ENCODE peak calls at places on chromosomes 6 and 20, in eight cellular contexts. One of them, this sample, is unnamed. For H3K9me3, the result is how much of the 10 kb centered on the place peaks cover.

GRCh38 chr6:119985952-119986736 is 636.6 kb upstream of the MAN1A1 start:
- DNase-seq in upper lobe of right lung: no peak
- DNase-seq in neural progenitor cell: no peak
- DNase-seq in spleen: peak
- DNase-seq in psoas muscle: no peak
- DNase-seq in ascending aorta: no peak
- DNase-seq in CD4-positive, alpha-beta T cell: no peak
- DNase-seq in WERI-Rb-1: no peak
- DNase-seq in this sample: no peak

GRCh38 chr6:163750436-163751031 is 336.0 kb downstream of the QKI start:
- DNase-seq in upper lobe of right lung: no peak
- DNase-seq in neural progenitor cell: no peak
- DNase-seq in spleen: no peak
- DNase-seq in psoas muscle: no peak
- DNase-seq in ascending aorta: no peak
- DNase-seq in CD4-positive, alpha-beta T cell: no peak
- DNase-seq in WERI-Rb-1: no peak
- DNase-seq in this sample: no peak

GRCh38 chr6:2221724-2222274 is 23.6 kb downstream of the GMDS start:
- DNase-seq in upper lobe of right lung: no peak
- DNase-seq in neural progenitor cell: no peak
- DNase-seq in spleen: no peak
- DNase-seq in psoas muscle: no peak
- DNase-seq in ascending aorta: no peak
- DNase-seq in CD4-positive, alpha-beta T cell: no peak
- DNase-seq in WERI-Rb-1: no peak
- DNase-seq in this sample: no peak

GRCh38 chr6:134176283-134176975 is 124.0 kb upstream of the SLC2A12 start:
- DNase-seq in upper lobe of right lung: peak
- DNase-seq in neural progenitor cell: peak
- DNase-seq in spleen: peak
- DNase-seq in psoas muscle: peak
- DNase-seq in ascending aorta: peak
- DNase-seq in CD4-positive, alpha-beta T cell: no peak
- DNase-seq in WERI-Rb-1: peak
- DNase-seq in this sample: peak

GRCh38 chr6:4853782-4854511 is 77.7 kb downstream of the CDYL start:
- DNase-seq in upper lobe of right lung: no peak
- DNase-seq in neural progenitor cell: no peak
- DNase-seq in spleen: no peak
- DNase-seq in psoas muscle: no peak
- DNase-seq in ascending aorta: no peak
- DNase-seq in CD4-positive, alpha-beta T cell: no peak
- DNase-seq in WERI-Rb-1: no peak
- DNase-seq in this sample: no peak

GRCh38 chr6:54019860-54020259 is 91.4 kb upstream of the MLIP start:
- DNase-seq in upper lobe of right lung: no peak
- DNase-seq in neural progenitor cell: no peak
- DNase-seq in spleen: no peak
- DNase-seq in psoas muscle: no peak
- DNase-seq in ascending aorta: no peak
- DNase-seq in CD4-positive, alpha-beta T cell: no peak
- DNase-seq in WERI-Rb-1: no peak
- DNase-seq in this sample: no peak

GRCh38 chr6:50825375-50826036 is 6.8 kb downstream of the TFAP2B start:
- DNase-seq in upper lobe of right lung: no peak
- DNase-seq in neural progenitor cell: no peak
- DNase-seq in spleen: no peak
- DNase-seq in psoas muscle: no peak
- DNase-seq in ascending aorta: no peak
- DNase-seq in CD4-positive, alpha-beta T cell: no peak
- DNase-seq in WERI-Rb-1: no peak
- DNase-seq in this sample: no peak

GRCh38 chr6:114194362-114195343 is 148.2 kb downstream of the HS3ST5 start:
- DNase-seq in upper lobe of right lung: no peak
- DNase-seq in neural progenitor cell: no peak
- DNase-seq in spleen: no peak
- DNase-seq in psoas muscle: peak
- DNase-seq in ascending aorta: no peak
- DNase-seq in CD4-positive, alpha-beta T cell: no peak
- DNase-seq in WERI-Rb-1: no peak
- DNase-seq in this sample: no peak

GRCh38 chr6:56683882-56684281 is 41.2 kb upstream of the DST start:
- DNase-seq in upper lobe of right lung: no peak
- DNase-seq in neural progenitor cell: no peak
- DNase-seq in spleen: no peak
- DNase-seq in psoas muscle: no peak
- DNase-seq in ascending aorta: peak
- DNase-seq in CD4-positive, alpha-beta T cell: no peak
- DNase-seq in WERI-Rb-1: no peak
- DNase-seq in this sample: peak

GRCh38 chr6:141077355-141078333 is 1055.1 kb upstream of the GJE1 start:
- DNase-seq in upper lobe of right lung: no peak
- DNase-seq in neural progenitor cell: peak
- DNase-seq in spleen: no peak
- DNase-seq in psoas muscle: no peak
- DNase-seq in ascending aorta: no peak
- DNase-seq in CD4-positive, alpha-beta T cell: no peak
- DNase-seq in WERI-Rb-1: peak
- DNase-seq in this sample: no peak

GRCh38 chr6:165566088-165566828 is 96.8 kb downstream of the PDE10A start:
- DNase-seq in upper lobe of right lung: no peak
- DNase-seq in neural progenitor cell: no peak
- DNase-seq in spleen: no peak
- DNase-seq in psoas muscle: no peak
- DNase-seq in ascending aorta: no peak
- DNase-seq in CD4-positive, alpha-beta T cell: no peak
- DNase-seq in WERI-Rb-1: no peak
- DNase-seq in this sample: no peak
- H3K9me3 ChIP-seq in upper lobe of right lung: under half
- H3K9me3 ChIP-seq in neural progenitor cell: under half
- H3K9me3 ChIP-seq in spleen: under half
- H3K9me3 ChIP-seq in psoas muscle: under half
- H3K9me3 ChIP-seq in ascending aorta: under half
- H3K9me3 ChIP-seq in CD4-positive, alpha-beta T cell: under half
- H3K9me3 ChIP-seq in WERI-Rb-1: under half
- H3K9me3 ChIP-seq in this sample: under half

GRCh38 chr6:112252571-112253504 is 1.5 kb downstream of the LAMA4 start:
- DNase-seq in upper lobe of right lung: no peak
- DNase-seq in neural progenitor cell: no peak
- DNase-seq in spleen: no peak
- DNase-seq in psoas muscle: no peak
- DNase-seq in ascending aorta: no peak
- DNase-seq in CD4-positive, alpha-beta T cell: no peak
- DNase-seq in WERI-Rb-1: no peak
- DNase-seq in this sample: no peak
- H3K27ac ChIP-seq in upper lobe of right lung: peak
- H3K27ac ChIP-seq in neural progenitor cell: no peak
- H3K27ac ChIP-seq in spleen: no peak
- H3K27ac ChIP-seq in psoas muscle: peak
- H3K27ac ChIP-seq in ascending aorta: peak
- H3K27ac ChIP-seq in CD4-positive, alpha-beta T cell: no peak
- H3K27ac ChIP-seq in WERI-Rb-1: no peak
- H3K27ac ChIP-seq in this sample: peak

DNA sequence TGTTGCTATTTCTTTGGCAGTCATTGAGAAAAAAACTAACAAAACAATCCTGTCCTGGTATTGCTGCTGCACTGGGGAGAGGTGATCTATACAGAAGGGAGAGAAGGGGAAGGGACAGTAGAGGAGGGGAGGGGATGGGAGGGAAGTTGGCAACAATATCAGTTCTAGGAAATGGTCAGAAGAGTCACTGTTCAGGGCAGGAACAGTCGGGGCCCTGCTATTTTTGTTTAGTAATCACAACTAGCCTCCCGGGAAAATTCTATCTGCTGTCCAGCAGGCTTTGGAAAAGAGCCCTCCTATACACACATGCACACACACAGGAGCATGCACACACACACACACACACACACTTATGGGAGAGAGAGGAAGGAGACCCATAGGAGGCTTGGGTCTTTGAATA is 142.3 kb upstream of the CARMIL1 start:
- DNase-seq in upper lobe of right lung: no peak
- DNase-seq in neural progenitor cell: no peak
- DNase-seq in spleen: no peak
- DNase-seq in psoas muscle: no peak
- DNase-seq in ascending aorta: no peak
- DNase-seq in CD4-positive, alpha-beta T cell: no peak
- DNase-seq in WERI-Rb-1: no peak
- DNase-seq in this sample: no peak
- H3K9me3 ChIP-seq in upper lobe of right lung: under half
- H3K9me3 ChIP-seq in neural progenitor cell: under half
- H3K9me3 ChIP-seq in spleen: under half
- H3K9me3 ChIP-seq in psoas muscle: under half
- H3K9me3 ChIP-seq in ascending aorta: under half
- H3K9me3 ChIP-seq in CD4-positive, alpha-beta T cell: under half
- H3K9me3 ChIP-seq in WERI-Rb-1: under half
- H3K9me3 ChIP-seq in this sample: under half

GRCh38 chr20:10863337-10864060 is 189.7 kb upstream of the JAG1 start:
- DNase-seq in upper lobe of right lung: no peak
- DNase-seq in neural progenitor cell: no peak
- DNase-seq in spleen: no peak
- DNase-seq in psoas muscle: no peak
- DNase-seq in ascending aorta: no peak
- DNase-seq in CD4-positive, alpha-beta T cell: no peak
- DNase-seq in WERI-Rb-1: no peak
- DNase-seq in this sample: no peak

GRCh38 chr20:10861086-10861485 is 187.3 kb upstream of the JAG1 start:
- DNase-seq in upper lobe of right lung: no peak
- DNase-seq in neural progenitor cell: no peak
- DNase-seq in spleen: no peak
- DNase-seq in psoas muscle: no peak
- DNase-seq in ascending aorta: no peak
- DNase-seq in CD4-positive, alpha-beta T cell: no peak
- DNase-seq in WERI-Rb-1: no peak
- DNase-seq in this sample: no peak

GRCh38 chr20:10868299-10868698 is 194.5 kb upstream of the JAG1 start:
- DNase-seq in upper lobe of right lung: no peak
- DNase-seq in neural progenitor cell: no peak
- DNase-seq in spleen: no peak
- DNase-seq in psoas muscle: no peak
- DNase-seq in ascending aorta: no peak
- DNase-seq in CD4-positive, alpha-beta T cell: no peak
- DNase-seq in WERI-Rb-1: no peak
- DNase-seq in this sample: no peak

GRCh38 chr20:10861619-10862018 is 187.8 kb upstream of the JAG1 start:
- DNase-seq in upper lobe of right lung: no peak
- DNase-seq in neural progenitor cell: no peak
- DNase-seq in spleen: no peak
- DNase-seq in psoas muscle: no peak
- DNase-seq in ascending aorta: no peak
- DNase-seq in CD4-positive, alpha-beta T cell: no peak
- DNase-seq in WERI-Rb-1: no peak
- DNase-seq in this sample: no peak

GRCh38 chr20:10864076-10864672 is 190.4 kb upstream of the JAG1 start:
- DNase-seq in upper lobe of right lung: peak
- DNase-seq in neural progenitor cell: no peak
- DNase-seq in spleen: no peak
- DNase-seq in psoas muscle: no peak
- DNase-seq in ascending aorta: no peak
- DNase-seq in CD4-positive, alpha-beta T cell: no peak
- DNase-seq in WERI-Rb-1: no peak
- DNase-seq in this sample: no peak
- H3K27ac ChIP-seq in upper lobe of right lung: no peak
- H3K27ac ChIP-seq in neural progenitor cell: no peak
- H3K27ac ChIP-seq in spleen: peak
- H3K27ac ChIP-seq in psoas muscle: peak
- H3K27ac ChIP-seq in ascending aorta: peak
- H3K27ac ChIP-seq in CD4-positive, alpha-beta T cell: no peak
- H3K27ac ChIP-seq in WERI-Rb-1: no peak
- H3K27ac ChIP-seq in this sample: peak

DNA sequence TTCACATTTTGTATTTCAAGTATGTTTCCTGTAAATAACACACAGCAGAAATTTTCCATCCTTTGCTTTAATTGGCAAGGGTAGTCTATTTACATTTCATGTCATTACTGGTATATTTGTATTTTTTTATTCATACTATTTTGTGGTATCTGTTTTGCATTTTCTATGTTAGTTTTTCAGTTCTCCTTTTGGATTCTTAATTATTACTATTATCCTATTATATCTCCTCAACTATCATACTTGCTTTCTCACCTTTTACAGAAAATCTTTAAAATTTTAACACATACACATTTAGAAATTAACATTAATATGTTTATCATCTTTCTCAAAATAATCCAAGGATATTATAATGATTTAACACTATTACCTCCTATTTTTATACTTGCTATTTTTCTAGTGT is 918.3 kb upstream of the MAP3K7 start:
- DNase-seq in upper lobe of right lung: no peak
- DNase-seq in neural progenitor cell: no peak
- DNase-seq in spleen: no peak
- DNase-seq in psoas muscle: no peak
- DNase-seq in ascending aorta: no peak
- DNase-seq in CD4-positive, alpha-beta T cell: no peak
- DNase-seq in WERI-Rb-1: no peak
- DNase-seq in this sample: no peak
- H3K9me3 ChIP-seq in upper lobe of right lung: under half
- H3K9me3 ChIP-seq in neural progenitor cell: under half
- H3K9me3 ChIP-seq in spleen: under half
- H3K9me3 ChIP-seq in psoas muscle: under half
- H3K9me3 ChIP-seq in ascending aorta: under half
- H3K9me3 ChIP-seq in CD4-positive, alpha-beta T cell: under half
- H3K9me3 ChIP-seq in WERI-Rb-1: under half
- H3K9me3 ChIP-seq in this sample: under half

GRCh38 chr6:139926711-139927110 is 552.3 kb upstream of the CITED2 start:
- DNase-seq in upper lobe of right lung: no peak
- DNase-seq in neural progenitor cell: no peak
- DNase-seq in spleen: no peak
- DNase-seq in psoas muscle: no peak
- DNase-seq in ascending aorta: no peak
- DNase-seq in CD4-positive, alpha-beta T cell: no peak
- DNase-seq in WERI-Rb-1: no peak
- DNase-seq in this sample: no peak
- H3K27ac ChIP-seq in upper lobe of right lung: no peak
- H3K27ac ChIP-seq in neural progenitor cell: no peak
- H3K27ac ChIP-seq in spleen: no peak
- H3K27ac ChIP-seq in psoas muscle: no peak
- H3K27ac ChIP-seq in ascending aorta: peak
- H3K27ac ChIP-seq in CD4-positive, alpha-beta T cell: no peak
- H3K27ac ChIP-seq in WERI-Rb-1: no peak
- H3K27ac ChIP-seq in this sample: no peak

GRCh38 chr6:165448210-165448609 is 138.8 kb upstream of the C6orf118 start:
- DNase-seq in upper lobe of right lung: no peak
- DNase-seq in neural progenitor cell: peak
- DNase-seq in spleen: no peak
- DNase-seq in psoas muscle: no peak
- DNase-seq in ascending aorta: no peak
- DNase-seq in CD4-positive, alpha-beta T cell: no peak
- DNase-seq in WERI-Rb-1: no peak
- DNase-seq in this sample: no peak
- H3K9me3 ChIP-seq in upper lobe of right lung: under half
- H3K9me3 ChIP-seq in neural progenitor cell: under half
- H3K9me3 ChIP-seq in spleen: under half
- H3K9me3 ChIP-seq in psoas muscle: under half
- H3K9me3 ChIP-seq in ascending aorta: under half
- H3K9me3 ChIP-seq in CD4-positive, alpha-beta T cell: under half
- H3K9me3 ChIP-seq in WERI-Rb-1: under half
- H3K9me3 ChIP-seq in this sample: under half

This sample was measured in thoracic aorta.